ENCODE peak calls at places on chromosomes 16 and 17, in nine cellular contexts. E is cerebellum; O is right atrium auricular region; I is thoracic aorta; H is ureter; B is NCI-H460; W is activated CD8-positive, alpha-beta memory T cell treated with anti-CD3 and anti-CD28 coated beads, Interleukin-2, amount 50 U/mL, for 48 hours; L is cardiac muscle cell; V is neural crest cell. Q is an unnamed sample.

GRCh38 chr17:73068322-73069153 is 23.9 kb downstream of the SLC39A11 start:
- DNase-seq in E (peak), O (no peak), I (no peak), H (no peak), B (no peak), W (no peak), L (no peak), V (no peak), Q (no peak)

GRCh38 chr17:12928736-12929135 is 89.1 kb downstream of the ELAC2 start:
- DNase-seq in E (peak), O (no peak), I (no peak), H (no peak), B (no peak), W (no peak), L (no peak), V (no peak), Q (no peak)

GRCh38 chr17:35761601-35762000 is 914 bp downstream of the C17orf50 start:
- DNase-seq in E (no peak), O (no peak), I (no peak), H (no peak), B (no peak), W (no peak), L (no peak), V (no peak), Q (no peak)

GRCh38 chr16:31253642-31254045 is 6.1 kb upstream of the ITGAM start:
- DNase-seq in E (no peak), O (peak), I (peak), H (no peak), B (peak), W (peak), L (peak), V (no peak), Q (peak)

GRCh38 chr17:72667096-72668063 is 425.1 kb downstream of the SLC39A11 start:
- DNase-seq in E (no peak), O (no peak), I (no peak), H (no peak), B (no peak), W (no peak), L (no peak), V (no peak), Q (no peak)

GRCh38 chr17:11871773-11872172 is 125.5 kb downstream of the ZNF18 start:
- DNase-seq in E (no peak), O (no peak), I (no peak), H (no peak), B (no peak), W (no peak), L (no peak), V (no peak), Q (no peak)

GRCh38 chr17:42182927-42183734 is 2.1 kb downstream of the HCRT start:
- DNase-seq in E (no peak), O (no peak), I (no peak), H (no peak), B (no peak), W (no peak), L (no peak), V (no peak), Q (no peak)

GRCh38 chr17:66126231-66126630 is 65.7 kb downstream of the CEP112 start:
- DNase-seq in E (no peak), O (no peak), I (no peak), H (no peak), B (no peak), W (no peak), L (no peak), V (no peak), Q (no peak)

GRCh38 chr17:4182043-4182442 is 39.0 kb downstream of the CYB5D2 start:
- DNase-seq in E (no peak), O (no peak), I (no peak), H (no peak), B (no peak), W (no peak), L (no peak), V (no peak), Q (no peak)

GRCh38 chr16:30997000-30997886 is 12.2 kb downstream of the HSD3B7 start:
- DNase-seq in E (peak), O (peak), I (peak), H (peak), B (peak), W (peak), L (peak), V (peak), Q (peak)

GRCh38 chr17:77848257-77848656 is 110.2 kb upstream of the TNRC6C start:
- DNase-seq in E (no peak), O (no peak), I (no peak), H (no peak), B (no peak), W (no peak), L (no peak), V (no peak), Q (peak)